ENCODE peak calls at places on chromosomes 11 and 22, in nine cellular contexts. L, D, U, Z, T, Y, B, G and V are unnamed samples.

GRCh38 chr11:11078344-11078743 is 220.5 kb upstream of the ZBED5 start:
- DNase-seq in G (no peak), U (no peak), D (peak), T (no peak), L (no peak), Y (no peak), B (peak), Z (no peak), V (no peak)

GRCh38 chr11:102118937-102119336 is 8.7 kb downstream of the YAP1 start:
- DNase-seq in L (no peak), G (no peak), B (no peak), T (no peak), Y (no peak), D (no peak), Z (no peak), U (no peak), V (no peak)

GRCh38 chr11:9489366-9489765 is 28.6 kb downstream of the ZNF143 start:
- DNase-seq in L (no peak), Z (no peak), U (no peak), T (peak), D (peak), B (peak), Y (no peak), G (no peak), V (peak)

GRCh38 chr11:6604081-6604626 is 580 bp downstream of the ILK start:
- DNase-seq in L (peak), U (no peak), T (peak), Y (peak), D (peak), Z (peak), G (peak), B (peak), V (peak)

GRCh38 chr11:10858505-10859360 is 880 bp upstream of the ZBED5 start:
- DNase-seq in Z (peak), U (no peak), G (peak), L (peak), B (peak), T (no peak), Y (peak), D (no peak), V (peak)

GRCh38 chr11:57792870-57793269 is 31.3 kb downstream of the CTNND1 start:
- DNase-seq in Y (no peak), U (no peak), T (peak), G (no peak), D (peak), B (no peak), Z (no peak), L (no peak), V (no peak)

GRCh38 chr11:130629039-130629438 is 180.6 kb downstream of the ADAMTS15 start:
- DNase-seq in Y (no peak), L (no peak), B (no peak), Z (no peak), T (no peak), G (no peak), D (no peak), U (no peak), V (no peak)

GRCh38 chr11:31645747-31646146 is 136.2 kb downstream of the ELP4 start:
- DNase-seq in G (no peak), D (peak), T (peak), B (peak), Z (no peak), U (no peak), Y (no peak), L (no peak), V (peak)

GRCh38 chr22:40331706-40332105 is 14.6 kb upstream of the ADSL start:
- DNase-seq in G (no peak), D (no peak), Z (no peak), U (no peak), T (no peak), B (no peak), L (no peak), Y (no peak), V (no peak)

GRCh38 chr11:74033046-74033445 is 24.2 kb upstream of the UCP3 start:
- DNase-seq in L (no peak), D (no peak), U (no peak), B (no peak), G (no peak), Y (no peak), T (no peak), Z (no peak), V (no peak)

GRCh38 chr11:44622721-44623258 is 57.3 kb downstream of the CD82 start:
- DNase-seq in B (no peak), T (no peak), Y (peak), L (peak), D (no peak), Z (peak), U (no peak), G (peak), V (no peak)

GRCh38 chr11:59787816-59788215 is 22.8 kb downstream of the MRPL16 start:
- DNase-seq in D (peak), G (no peak), Y (no peak), B (peak), L (no peak), U (no peak), T (peak), Z (no peak), V (no peak)

GRCh38 chr11:130102457-130103249 is 33.0 kb downstream of the APLP2 start:
- DNase-seq in B (no peak), D (no peak), U (no peak), L (no peak), T (no peak), Y (no peak), G (no peak), Z (no peak), V (no peak)

GRCh38 chr11:10017050-10017449 is 277.0 kb downstream of the SBF2 start:
- DNase-seq in Z (no peak), D (no peak), Y (no peak), B (peak), U (no peak), T (no peak), L (no peak), G (no peak), V (no peak)

GRCh38 chr22:38837414-38837813 is 6.4 kb downstream of the NPTXR start:
- DNase-seq in T (no peak), Y (no peak), Z (no peak), L (no peak), B (no peak), D (no peak), G (no peak), U (no peak), V (no peak)

GRCh38 chr11:77073328-77074001 is 6.7 kb downstream of the CAPN5 start:
- DNase-seq in B (peak), T (peak), Y (peak), G (peak), L (no peak), D (peak), U (no peak), Z (peak), V (no peak)

GRCh38 chr11:68773521-68774187 is 22.3 kb upstream of the TESMIN start:
- DNase-seq in L (no peak), B (peak), T (peak), Y (peak), Z (no peak), U (no peak), G (no peak), D (peak), V (peak)

GRCh38 chr11:64291746-64292457 is 800 bp downstream of the KCNK4 start:
- DNase-seq in T (no peak), G (no peak), U (no peak), Z (no peak), Y (no peak), B (no peak), D (no peak), L (no peak), V (no peak)

GRCh38 chr11:16809901-16810668 is 71.6 kb downstream of the C11orf58 start:
- DNase-seq in L (no peak), Y (no peak), U (no peak), Z (no peak), G (peak), D (peak), B (peak), T (peak), V (no peak)

GRCh38 chr11:132913295-132913694 is 619.0 kb downstream of the OPCML start:
- DNase-seq in Y (no peak), Z (no peak), B (no peak), U (no peak), G (no peak), L (no peak), D (no peak), T (no peak), V (no peak)